ENCODE peak calls at places on chromosome X, in five cellular contexts. A, E, S, P and X are unnamed samples.

GRCh38 chrX:72158773-72159172 is 22.8 kb upstream of the PIN4 start:
- DNase-seq in P (no peak), E (no peak), A (no peak), S (no peak), X (no peak)

GRCh38 chrX:1111543-1112300 is 100.7 kb downstream of the CRLF2 start:
- DNase-seq in A (no peak), S (no peak), P (no peak), E (no peak), X (no peak)

GRCh38 chrX:3165808-3166207 is 124.5 kb downstream of the ARSF start:
- DNase-seq in A (no peak), S (no peak), E (no peak), P (no peak), X (no peak)

GRCh38 chrX:12970691-12971202 is 4.2 kb upstream of the TMSB4X start:
- DNase-seq in E (no peak), P (peak; percentile 77), S (peak; percentile 33), A (peak; percentile 71), X (peak; percentile 80)

GRCh38 chrX:111348363-111348927 is 63.5 kb downstream of the DCX start:
- DNase-seq in A (no peak), S (no peak), P (no peak), E (no peak), X (peak; percentile 4)

GRCh38 chrX:39984191-39984956 is 113.4 kb downstream of the BCOR start:
- DNase-seq in E (no peak), A (no peak), S (no peak), P (no peak), X (peak; percentile 13)

GRCh38 chrX:33183366-33183765 is 28.0 kb downstream of the DMD start:
- DNase-seq in A (no peak), S (peak; percentile 50), P (no peak), E (no peak), X (peak; percentile 44)

GRCh38 chrX:55056820-55057690 is 17.8 kb upstream of the PAGE2B start:
- DNase-seq in S (no peak), P (no peak), A (no peak), E (no peak), X (peak; percentile 16)

GRCh38 chrX:136761410-136761809 is 19.3 kb downstream of the ARHGEF6 start:
- DNase-seq in E (no peak), A (no peak), P (no peak), S (no peak), X (no peak)

GRCh38 chrX:149074429-149074828 is 430.7 kb downstream of the IDS start:
- DNase-seq in E (peak; percentile 4), A (no peak), S (peak; percentile 13), P (no peak), X (no peak)

GRCh38 chrX:101117701-101118100 is 19.7 kb downstream of the CENPI start:
- DNase-seq in E (no peak), A (no peak), P (no peak), S (no peak), X (no peak)

GRCh38 chrX:134542485-134542884 is 82.5 kb downstream of the HPRT1 start:
- DNase-seq in P (no peak), A (no peak), E (no peak), S (peak; percentile 65), X (no peak)

GRCh38 chrX:119778829-119779228 is 12.6 kb downstream of the RPL39 start:
- DNase-seq in A (no peak), E (no peak), P (no peak), S (no peak), X (no peak)

GRCh38 chrX:127574829-127575228 is 477.4 kb downstream of the ACTRT1 start:
- DNase-seq in P (no peak), S (no peak), E (no peak), A (no peak), X (no peak)

GRCh38 chrX:123983240-123983639 is 21.7 kb downstream of the STAG2 start:
- DNase-seq in S (no peak), P (no peak), A (no peak), E (no peak), X (no peak)

GRCh38 chrX:47523713-47524166 is 37.3 kb upstream of the ARAF start:
- DNase-seq in A (no peak), S (no peak), E (no peak), P (no peak), X (no peak)

GRCh38 chrX:68682790-68683189 is 35.3 kb downstream of the STARD8 start:
- DNase-seq in P (no peak), S (no peak), A (no peak), E (no peak), X (no peak)

GRCh38 chrX:72466493-72466892 is 106.2 kb downstream of the HDAC8 start:
- DNase-seq in S (no peak), E (no peak), A (no peak), P (no peak), X (no peak)

GRCh38 chrX:39749135-39749534 is 348.6 kb downstream of the BCOR start:
- DNase-seq in S (no peak), P (no peak), A (no peak), E (no peak), X (no peak)

GRCh38 chrX:13081385-13082285 is 37.2 kb upstream of the FAM9C start:
- DNase-seq in P (no peak), S (no peak), E (no peak), A (no peak), X (no peak)

GRCh38 chrX:115518113-115518512 is 42.9 kb upstream of the PLS3 start:
- DNase-seq in S (no peak), P (no peak), E (no peak), A (no peak), X (no peak)

GRCh38 chrX:28901637-28902036 is 314.4 kb downstream of the IL1RAPL1 start:
- DNase-seq in E (no peak), A (no peak), S (no peak), P (no peak), X (no peak)

GRCh38 chrX:34379891-34380290 is 247.8 kb upstream of the FAM47A start:
- DNase-seq in P (no peak), E (no peak), S (no peak), A (no peak), X (no peak)

GRCh38 chrX:8971116-8971515 is 62.8 kb downstream of the FAM9B start:
- DNase-seq in S (no peak), E (no peak), P (no peak), A (no peak), X (peak; percentile 8)

GRCh38 chrX:13029341-13029740 is 15.1 kb downstream of the FAM9C start:
- DNase-seq in A (no peak), S (peak; percentile 55), P (no peak), E (no peak), X (peak; percentile 23)

GRCh38 chrX:81412428-81412827 is 210.5 kb downstream of the SH3BGRL start:
- DNase-seq in A (no peak), P (no peak), E (no peak), S (no peak), X (no peak)

GRCh38 chrX:49291615-49292337 is 11.7 kb upstream of the GAGE10 start:
- DNase-seq in S (peak; percentile 74), E (peak; percentile 45), P (peak; percentile 52), A (peak; percentile 90), X (peak; percentile 46)

GRCh38 chrX:108036298-108036973 is 8.4 kb upstream of the VSIG1 start:
- DNase-seq in E (no peak), A (no peak), P (peak; percentile 41), S (no peak), X (no peak)

GRCh38 chrX:136487647-136488046 is at the start of gene BRS3:
- DNase-seq in S (no peak), E (no peak), P (no peak), A (no peak), X (no peak)

GRCh38 chrX:9327747-9328145 is 137.1 kb upstream of the TBL1X start:
- DNase-seq in S (no peak), A (no peak), E (no peak), P (no peak), X (no peak)

GRCh38 chrX:41559662-41560061 is 112.5 kb downstream of the NYX start:
- DNase-seq in P (no peak), A (no peak), E (no peak), S (no peak), X (peak; percentile 2)

GRCh38 chrX:31851761-31852160 is 779.9 kb upstream of the FTHL17 start:
- DNase-seq in A (no peak), P (no peak), S (no peak), E (no peak), X (no peak)

GRCh38 chrX:47958943-47959342 is 44.8 kb downstream of the ZNF182 start:
- DNase-seq in S (no peak), A (no peak), P (peak; percentile 10), E (peak; percentile 13), X (no peak)

GRCh38 chrX:40868868-40869267 is 133.5 kb upstream of the MED14 start:
- DNase-seq in E (no peak), P (no peak), A (no peak), S (no peak), X (no peak)